ENCODE peak calls at places on chromosomes 13 and 19, in ten cellular contexts. One of them, this sample, is unnamed.

GRCh38 chr19:51156710-51157109 is 14.6 kb downstream of the SIGLEC7 start:
- DNase-seq in NCI-H2081: no peak
- DNase-seq in mammary epithelial cell: no peak
- DNase-seq in amniotic stem cell: no peak
- DNase-seq in activated CD4-positive, CD25-positive, alpha-beta regulatory T cell treated with anti-CD3 and anti-CD28 coated beads, Interleukin-2, amount 50 U/mL, for 16 hours: no peak
- DNase-seq in iPS DF 19.7: no peak
- DNase-seq in fibroblast of pulmonary artery: no peak
- DNase-seq in astrocyte: no peak
- DNase-seq in upper lobe of right lung: no peak
- DNase-seq in coronary artery: no peak
- DNase-seq in this sample: no peak

GRCh38 chr13:40453666-40454030 is 212.8 kb downstream of the FOXO1 start:
- DNase-seq in NCI-H2081: no peak
- DNase-seq in mammary epithelial cell: peak
- DNase-seq in amniotic stem cell: no peak
- DNase-seq in activated CD4-positive, CD25-positive, alpha-beta regulatory T cell treated with anti-CD3 and anti-CD28 coated beads, Interleukin-2, amount 50 U/mL, for 16 hours: no peak
- DNase-seq in iPS DF 19.7: no peak
- DNase-seq in fibroblast of pulmonary artery: no peak
- DNase-seq in astrocyte: no peak
- DNase-seq in upper lobe of right lung: no peak
- DNase-seq in coronary artery: no peak
- DNase-seq in this sample: no peak

GRCh38 chr13:111572956-111573355 is 252.5 kb downstream of the TEX29 start:
- DNase-seq in NCI-H2081: peak
- DNase-seq in mammary epithelial cell: no peak
- DNase-seq in amniotic stem cell: no peak
- DNase-seq in activated CD4-positive, CD25-positive, alpha-beta regulatory T cell treated with anti-CD3 and anti-CD28 coated beads, Interleukin-2, amount 50 U/mL, for 16 hours: no peak
- DNase-seq in iPS DF 19.7: no peak
- DNase-seq in fibroblast of pulmonary artery: no peak
- DNase-seq in astrocyte: no peak
- DNase-seq in upper lobe of right lung: no peak
- DNase-seq in coronary artery: no peak
- DNase-seq in this sample: peak

GRCh38 chr19:1087813-1088418 is 7.3 kb downstream of the POLR2E start:
- DNase-seq in NCI-H2081: no peak
- DNase-seq in mammary epithelial cell: no peak
- DNase-seq in amniotic stem cell: no peak
- DNase-seq in activated CD4-positive, CD25-positive, alpha-beta regulatory T cell treated with anti-CD3 and anti-CD28 coated beads, Interleukin-2, amount 50 U/mL, for 16 hours: no peak
- DNase-seq in iPS DF 19.7: no peak
- DNase-seq in fibroblast of pulmonary artery: no peak
- DNase-seq in astrocyte: no peak
- DNase-seq in upper lobe of right lung: no peak
- DNase-seq in coronary artery: no peak
- DNase-seq in this sample: no peak

GRCh38 chr13:32206097-32206740 is 108.9 kb downstream of the ZAR1L start:
- DNase-seq in NCI-H2081: no peak
- DNase-seq in mammary epithelial cell: peak
- DNase-seq in amniotic stem cell: no peak
- DNase-seq in activated CD4-positive, CD25-positive, alpha-beta regulatory T cell treated with anti-CD3 and anti-CD28 coated beads, Interleukin-2, amount 50 U/mL, for 16 hours: no peak
- DNase-seq in iPS DF 19.7: no peak
- DNase-seq in fibroblast of pulmonary artery: peak
- DNase-seq in astrocyte: no peak
- DNase-seq in upper lobe of right lung: no peak
- DNase-seq in coronary artery: no peak
- DNase-seq in this sample: no peak

GRCh38 chr19:7326105-7326877 is 22.4 kb upstream of the ARHGEF18 start:
- DNase-seq in NCI-H2081: no peak
- DNase-seq in mammary epithelial cell: peak
- DNase-seq in amniotic stem cell: no peak
- DNase-seq in activated CD4-positive, CD25-positive, alpha-beta regulatory T cell treated with anti-CD3 and anti-CD28 coated beads, Interleukin-2, amount 50 U/mL, for 16 hours: no peak
- DNase-seq in iPS DF 19.7: peak
- DNase-seq in fibroblast of pulmonary artery: peak
- DNase-seq in astrocyte: no peak
- DNase-seq in upper lobe of right lung: peak
- DNase-seq in coronary artery: no peak
- DNase-seq in this sample: no peak

GRCh38 chr13:34391071-34391470 is 551.0 kb upstream of the NBEA start:
- DNase-seq in NCI-H2081: no peak
- DNase-seq in mammary epithelial cell: peak
- DNase-seq in amniotic stem cell: no peak
- DNase-seq in activated CD4-positive, CD25-positive, alpha-beta regulatory T cell treated with anti-CD3 and anti-CD28 coated beads, Interleukin-2, amount 50 U/mL, for 16 hours: no peak
- DNase-seq in iPS DF 19.7: no peak
- DNase-seq in fibroblast of pulmonary artery: peak
- DNase-seq in astrocyte: peak
- DNase-seq in upper lobe of right lung: no peak
- DNase-seq in coronary artery: no peak
- DNase-seq in this sample: no peak

GRCh38 chr19:46813570-46814358 is 25.4 kb upstream of the SLC1A5 start:
- DNase-seq in NCI-H2081: peak
- DNase-seq in mammary epithelial cell: no peak
- DNase-seq in amniotic stem cell: no peak
- DNase-seq in activated CD4-positive, CD25-positive, alpha-beta regulatory T cell treated with anti-CD3 and anti-CD28 coated beads, Interleukin-2, amount 50 U/mL, for 16 hours: no peak
- DNase-seq in iPS DF 19.7: no peak
- DNase-seq in fibroblast of pulmonary artery: peak
- DNase-seq in astrocyte: peak
- DNase-seq in upper lobe of right lung: peak
- DNase-seq in coronary artery: peak
- DNase-seq in this sample: no peak

GRCh38 chr19:32674959-32675719 is at the start of gene ANKRD27:
- DNase-seq in NCI-H2081: peak
- DNase-seq in mammary epithelial cell: peak
- DNase-seq in amniotic stem cell: peak
- DNase-seq in activated CD4-positive, CD25-positive, alpha-beta regulatory T cell treated with anti-CD3 and anti-CD28 coated beads, Interleukin-2, amount 50 U/mL, for 16 hours: peak
- DNase-seq in iPS DF 19.7: peak
- DNase-seq in fibroblast of pulmonary artery: peak
- DNase-seq in astrocyte: peak
- DNase-seq in upper lobe of right lung: peak
- DNase-seq in coronary artery: peak
- DNase-seq in this sample: peak

GRCh38 chr13:67308004-67308772 is 78.1 kb upstream of the PCDH9 start:
- DNase-seq in NCI-H2081: no peak
- DNase-seq in mammary epithelial cell: peak
- DNase-seq in amniotic stem cell: no peak
- DNase-seq in activated CD4-positive, CD25-positive, alpha-beta regulatory T cell treated with anti-CD3 and anti-CD28 coated beads, Interleukin-2, amount 50 U/mL, for 16 hours: no peak
- DNase-seq in iPS DF 19.7: no peak
- DNase-seq in fibroblast of pulmonary artery: no peak
- DNase-seq in astrocyte: no peak
- DNase-seq in upper lobe of right lung: no peak
- DNase-seq in coronary artery: no peak
- DNase-seq in this sample: no peak

GRCh38 chr13:113458218-113459065 is 5.2 kb upstream of the ADPRHL1 start:
- DNase-seq in NCI-H2081: no peak
- DNase-seq in mammary epithelial cell: no peak
- DNase-seq in amniotic stem cell: no peak
- DNase-seq in activated CD4-positive, CD25-positive, alpha-beta regulatory T cell treated with anti-CD3 and anti-CD28 coated beads, Interleukin-2, amount 50 U/mL, for 16 hours: no peak
- DNase-seq in iPS DF 19.7: no peak
- DNase-seq in fibroblast of pulmonary artery: peak
- DNase-seq in astrocyte: peak
- DNase-seq in upper lobe of right lung: peak
- DNase-seq in coronary artery: no peak
- DNase-seq in this sample: peak

GRCh38 chr13:114135731-114136171 is 3.3 kb upstream of the RASA3 start:
- DNase-seq in NCI-H2081: no peak
- DNase-seq in mammary epithelial cell: no peak
- DNase-seq in amniotic stem cell: no peak
- DNase-seq in activated CD4-positive, CD25-positive, alpha-beta regulatory T cell treated with anti-CD3 and anti-CD28 coated beads, Interleukin-2, amount 50 U/mL, for 16 hours: no peak
- DNase-seq in iPS DF 19.7: no peak
- DNase-seq in fibroblast of pulmonary artery: no peak
- DNase-seq in astrocyte: peak
- DNase-seq in upper lobe of right lung: peak
- DNase-seq in coronary artery: no peak
- DNase-seq in this sample: no peak

GRCh38 chr13:40770934-40771618 is at the start of gene MRPS31:
- DNase-seq in NCI-H2081: peak
- DNase-seq in mammary epithelial cell: peak
- DNase-seq in amniotic stem cell: peak
- DNase-seq in activated CD4-positive, CD25-positive, alpha-beta regulatory T cell treated with anti-CD3 and anti-CD28 coated beads, Interleukin-2, amount 50 U/mL, for 16 hours: peak
- DNase-seq in iPS DF 19.7: peak
- DNase-seq in fibroblast of pulmonary artery: peak
- DNase-seq in astrocyte: peak
- DNase-seq in upper lobe of right lung: peak
- DNase-seq in coronary artery: peak
- DNase-seq in this sample: peak

GRCh38 chr19:47253467-47253881 is 2.9 kb upstream of the CCDC9 start:
- DNase-seq in NCI-H2081: no peak
- DNase-seq in mammary epithelial cell: peak
- DNase-seq in amniotic stem cell: no peak
- DNase-seq in activated CD4-positive, CD25-positive, alpha-beta regulatory T cell treated with anti-CD3 and anti-CD28 coated beads, Interleukin-2, amount 50 U/mL, for 16 hours: no peak
- DNase-seq in iPS DF 19.7: no peak
- DNase-seq in fibroblast of pulmonary artery: peak
- DNase-seq in astrocyte: peak
- DNase-seq in upper lobe of right lung: no peak
- DNase-seq in coronary artery: no peak
- DNase-seq in this sample: no peak

GRCh38 chr19:21117041-21117907 is 24.6 kb upstream of the ZNF431 start:
- DNase-seq in NCI-H2081: no peak
- DNase-seq in mammary epithelial cell: peak
- DNase-seq in amniotic stem cell: no peak
- DNase-seq in activated CD4-positive, CD25-positive, alpha-beta regulatory T cell treated with anti-CD3 and anti-CD28 coated beads, Interleukin-2, amount 50 U/mL, for 16 hours: no peak
- DNase-seq in iPS DF 19.7: no peak
- DNase-seq in fibroblast of pulmonary artery: no peak
- DNase-seq in astrocyte: peak
- DNase-seq in upper lobe of right lung: no peak
- DNase-seq in coronary artery: no peak
- DNase-seq in this sample: no peak

GRCh38 chr13:20940083-20940482 is 37.5 kb upstream of the XPO4 start:
- DNase-seq in NCI-H2081: no peak
- DNase-seq in mammary epithelial cell: no peak
- DNase-seq in amniotic stem cell: no peak
- DNase-seq in activated CD4-positive, CD25-positive, alpha-beta regulatory T cell treated with anti-CD3 and anti-CD28 coated beads, Interleukin-2, amount 50 U/mL, for 16 hours: no peak
- DNase-seq in iPS DF 19.7: no peak
- DNase-seq in fibroblast of pulmonary artery: peak
- DNase-seq in astrocyte: peak
- DNase-seq in upper lobe of right lung: no peak
- DNase-seq in coronary artery: no peak
- DNase-seq in this sample: no peak

GRCh38 chr13:98507060-98507797 is 69.7 kb downstream of the STK24 start:
- DNase-seq in NCI-H2081: peak
- DNase-seq in mammary epithelial cell: no peak
- DNase-seq in amniotic stem cell: no peak
- DNase-seq in activated CD4-positive, CD25-positive, alpha-beta regulatory T cell treated with anti-CD3 and anti-CD28 coated beads, Interleukin-2, amount 50 U/mL, for 16 hours: no peak
- DNase-seq in iPS DF 19.7: no peak
- DNase-seq in fibroblast of pulmonary artery: peak
- DNase-seq in astrocyte: peak
- DNase-seq in upper lobe of right lung: peak
- DNase-seq in coronary artery: no peak
- DNase-seq in this sample: no peak

GRCh38 chr19:23787106-23787505 is 28.4 kb upstream of the ZNF681 start:
- DNase-seq in NCI-H2081: no peak
- DNase-seq in mammary epithelial cell: peak
- DNase-seq in amniotic stem cell: no peak
- DNase-seq in activated CD4-positive, CD25-positive, alpha-beta regulatory T cell treated with anti-CD3 and anti-CD28 coated beads, Interleukin-2, amount 50 U/mL, for 16 hours: no peak
- DNase-seq in iPS DF 19.7: no peak
- DNase-seq in fibroblast of pulmonary artery: peak
- DNase-seq in astrocyte: no peak
- DNase-seq in upper lobe of right lung: no peak
- DNase-seq in coronary artery: no peak
- DNase-seq in this sample: no peak

GRCh38 chr13:99288069-99288468 is 19.1 kb downstream of the GPR183 start:
- DNase-seq in NCI-H2081: no peak
- DNase-seq in mammary epithelial cell: no peak
- DNase-seq in amniotic stem cell: no peak
- DNase-seq in activated CD4-positive, CD25-positive, alpha-beta regulatory T cell treated with anti-CD3 and anti-CD28 coated beads, Interleukin-2, amount 50 U/mL, for 16 hours: no peak
- DNase-seq in iPS DF 19.7: no peak
- DNase-seq in fibroblast of pulmonary artery: no peak
- DNase-seq in astrocyte: peak
- DNase-seq in upper lobe of right lung: no peak
- DNase-seq in coronary artery: no peak
- DNase-seq in this sample: no peak

GRCh38 chr13:111382877-111383276 is 62.4 kb downstream of the TEX29 start:
- DNase-seq in NCI-H2081: no peak
- DNase-seq in mammary epithelial cell: no peak
- DNase-seq in amniotic stem cell: no peak
- DNase-seq in activated CD4-positive, CD25-positive, alpha-beta regulatory T cell treated with anti-CD3 and anti-CD28 coated beads, Interleukin-2, amount 50 U/mL, for 16 hours: no peak
- DNase-seq in iPS DF 19.7: no peak
- DNase-seq in fibroblast of pulmonary artery: no peak
- DNase-seq in astrocyte: no peak
- DNase-seq in upper lobe of right lung: no peak
- DNase-seq in coronary artery: peak
- DNase-seq in this sample: no peak

GRCh38 chr13:33139186-33139585 is 123.0 kb downstream of the KL start:
- DNase-seq in NCI-H2081: no peak
- DNase-seq in mammary epithelial cell: no peak
- DNase-seq in amniotic stem cell: no peak
- DNase-seq in activated CD4-positive, CD25-positive, alpha-beta regulatory T cell treated with anti-CD3 and anti-CD28 coated beads, Interleukin-2, amount 50 U/mL, for 16 hours: no peak
- DNase-seq in iPS DF 19.7: no peak
- DNase-seq in fibroblast of pulmonary artery: no peak
- DNase-seq in astrocyte: no peak
- DNase-seq in upper lobe of right lung: no peak
- DNase-seq in coronary artery: no peak
- DNase-seq in this sample: no peak